ENCODE peak calls at places on chromosomes 6 and 20, in five cellular contexts. G is upper lobe of right lung, D is HL-60, O is Panc1, R is tibial artery. U is an unnamed sample.

GRCh38 chr6:5014072-5014561 is 10.3 kb upstream of the RPP40 start:
- DNase-seq in O (no peak), R (no peak), G (no peak), D (no peak), U (no peak)

GRCh38 chr20:35883778-35884540 is 70.3 kb downstream of the SCAND1 start:
- DNase-seq in R (peak; percentile 82), G (peak; percentile 70), O (peak; percentile 95), D (no peak), U (peak; percentile 98)

GRCh38 chr6:37516076-37516919 is 16.6 kb upstream of the CCDC167 start:
- DNase-seq in O (no peak), D (no peak), R (no peak), G (peak; percentile 80), U (no peak)

GRCh38 chr6:31702421-31702818 is 704 bp downstream of the ABHD16A start:
- DNase-seq in R (no peak), D (no peak), G (no peak), O (no peak), U (no peak)

GRCh38 chr6:30688569-30688968 is 2.1 kb upstream of the PPP1R18 start:
- DNase-seq in D (no peak), R (no peak), G (no peak), O (no peak), U (no peak)

GRCh38 chr6:42702200-42702599 is 20.2 kb downstream of the PRPH2 start:
- DNase-seq in O (no peak), D (no peak), G (no peak), R (no peak), U (peak; percentile 56)

GRCh38 chr20:3846740-3847418 is at the start of gene MAVS:
- DNase-seq in R (peak; percentile 86), O (no peak), D (peak; percentile 86), G (peak; percentile 96), U (no peak)

GRCh38 chr20:18750735-18751134 is 62.8 kb upstream of the SCP2D1 start:
- DNase-seq in G (no peak), R (no peak), D (no peak), O (no peak), U (no peak)

GRCh38 chr6:13398421-13398994 is 70.2 kb upstream of the TBC1D7 start:
- DNase-seq in G (no peak), O (no peak), R (no peak), D (no peak), U (no peak)
- TF ChIP-seq CTCF in G (no peak), O (no peak), R (no peak), D (no peak), U (no peak)

GRCh38 chr6:15247214-15247749 is 1.4 kb downstream of the JARID2 start:
- DNase-seq in R (no peak), G (no peak), O (no peak), D (no peak), U (no peak)

GRCh38 chr6:15249371-15250019 is 3.6 kb downstream of the JARID2 start:
- DNase-seq in R (no peak), D (no peak), O (no peak), G (no peak), U (no peak)

GRCh38 chr6:15248451-15249370 is 2.8 kb downstream of the JARID2 start:
- DNase-seq in O (peak; percentile 33), D (peak; percentile 91), R (peak; percentile 93), G (peak; percentile 96), U (peak; percentile 53)

GRCh38 chr6:15246217-15247211 is 645 bp downstream of the JARID2 start:
- DNase-seq in R (no peak), G (peak; percentile 16), D (no peak), O (no peak), U (no peak)

DNA sequence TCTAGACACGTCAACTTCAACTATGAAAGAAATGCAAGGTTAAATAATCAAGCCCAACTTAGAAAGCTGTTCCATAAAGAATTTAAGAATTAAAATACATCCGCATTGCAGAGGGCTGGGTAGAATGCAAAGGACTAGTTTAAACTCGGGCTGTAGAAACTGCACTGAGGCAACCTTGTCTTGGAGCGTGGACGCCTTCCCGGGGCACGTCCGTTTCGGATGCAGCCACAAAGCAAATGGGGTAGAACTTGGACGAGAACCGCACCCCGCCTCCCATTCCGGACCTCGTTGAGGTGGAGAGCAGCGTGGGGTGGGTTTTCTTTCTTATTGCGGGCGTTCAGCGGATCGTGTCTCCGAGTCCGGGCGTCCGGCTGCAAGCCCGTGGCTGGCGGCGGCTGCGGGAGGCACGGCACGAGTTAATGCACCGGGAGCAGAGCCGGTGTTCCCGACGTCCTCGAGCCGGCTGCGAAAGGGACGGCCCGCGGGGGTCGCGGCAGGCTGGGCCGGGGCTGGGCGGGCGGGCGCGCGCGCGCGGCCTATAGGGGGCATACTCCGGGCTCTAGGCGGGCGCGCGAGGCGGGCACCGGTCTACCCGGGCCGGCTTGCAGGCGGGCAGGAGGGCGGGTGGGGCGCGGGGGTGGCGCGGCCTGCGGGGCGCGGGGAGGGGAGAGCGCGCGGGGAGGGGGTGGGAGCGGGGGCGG is 2.0 kb downstream of the JARID2 start:
- DNase-seq in G (peak; percentile 86), O (no peak), D (no peak), R (peak; percentile 29), U (no peak)
- H3K4me3 ChIP-seq in G (peak overlapping the region; percentile 91), O (peak overlapping the region; percentile 81), D (peak overlapping the region; percentile 75), R (peak overlapping the region; percentile 60), U (peak overlapping the region; percentile 93)

DNA sequence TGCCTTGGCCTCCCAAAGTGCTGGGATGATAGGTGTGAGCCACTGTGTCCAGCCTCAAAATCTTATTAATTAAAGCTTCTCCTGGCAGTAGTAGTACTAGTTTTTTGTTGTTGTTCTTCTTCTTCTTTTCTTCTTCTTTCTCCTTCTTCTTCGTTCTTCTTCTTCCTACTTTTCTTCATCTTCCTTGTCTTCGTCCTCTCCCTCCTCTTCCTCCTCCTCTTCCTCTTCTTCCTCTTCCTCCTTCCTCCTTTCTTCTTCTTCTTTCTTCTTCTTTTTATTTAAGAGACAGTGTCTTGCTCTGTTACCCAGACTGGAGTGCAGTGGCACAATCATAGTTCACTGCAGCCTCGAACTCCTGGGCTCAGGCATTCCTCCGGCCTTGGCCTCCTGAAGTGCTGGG is 17.2 kb upstream of the DEK start:
- DNase-seq in O (no peak), R (no peak), D (no peak), G (no peak), U (no peak)
- H3K27me3 ChIP-seq in O (peaks cover 10% of the 10 kb centered on the region), R (peaks cover 36% of the 10 kb centered on the region), D (peaks cover 19% of the 10 kb centered on the region), G (peaks cover 20% of the 10 kb centered on the region), U (peaks cover 10% of the 10 kb centered on the region)

GRCh38 chr6:77650098-77650663 is 2.7 kb upstream of the MEI4 start:
- DNase-seq in R (no peak), G (peak; percentile 67), O (peak; percentile 4), D (no peak), U (no peak)
- TF ChIP-seq CTCF in R (no peak), G (no peak), O (peak; percentile 87), D (no peak), U (peak; percentile 49)

DNA sequence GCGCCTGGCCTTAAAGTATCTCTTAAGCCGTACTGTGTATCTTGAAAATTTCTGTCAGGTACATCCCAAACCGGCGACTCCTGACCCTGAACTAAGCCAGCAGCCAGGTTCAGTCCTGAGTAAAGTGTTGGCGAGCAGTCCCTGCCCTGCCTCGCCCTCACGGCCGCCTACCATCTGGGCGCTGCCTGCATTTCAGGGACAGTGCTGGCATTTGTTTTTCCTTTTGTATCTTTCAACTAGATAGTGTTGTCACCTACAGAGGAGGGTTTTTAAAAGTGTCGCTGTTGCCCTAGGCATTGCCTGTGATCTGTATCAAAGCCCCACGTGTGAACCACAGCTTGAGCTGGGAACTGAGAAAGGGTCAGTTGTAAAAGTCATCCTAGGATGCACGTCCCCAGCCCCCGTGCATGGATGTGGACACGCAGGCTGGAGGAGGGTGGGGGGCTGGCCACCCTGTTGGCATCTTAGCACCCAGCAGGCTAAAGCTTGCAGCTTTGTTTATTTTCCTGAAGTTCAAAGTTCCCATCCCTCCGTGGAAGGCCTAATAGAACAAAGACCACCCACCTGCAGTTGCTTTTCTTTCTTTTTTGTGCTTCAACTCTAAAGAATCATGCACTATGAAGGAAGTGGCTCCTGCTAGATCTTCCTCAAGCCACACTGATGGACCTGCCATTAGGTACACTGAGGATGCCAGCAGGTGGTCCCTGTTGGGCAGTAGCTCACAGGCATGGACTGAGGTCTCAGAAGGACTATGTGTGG is 136.8 kb downstream of the ZDHHC14 start:
- DNase-seq in G (no peak), O (no peak), R (no peak), D (no peak), U (no peak)
- H3K4me3 ChIP-seq in G (no peak overlapping the region), O (no peak overlapping the region), R (no peak overlapping the region), D (no peak overlapping the region), U (no peak overlapping the region)

DNA sequence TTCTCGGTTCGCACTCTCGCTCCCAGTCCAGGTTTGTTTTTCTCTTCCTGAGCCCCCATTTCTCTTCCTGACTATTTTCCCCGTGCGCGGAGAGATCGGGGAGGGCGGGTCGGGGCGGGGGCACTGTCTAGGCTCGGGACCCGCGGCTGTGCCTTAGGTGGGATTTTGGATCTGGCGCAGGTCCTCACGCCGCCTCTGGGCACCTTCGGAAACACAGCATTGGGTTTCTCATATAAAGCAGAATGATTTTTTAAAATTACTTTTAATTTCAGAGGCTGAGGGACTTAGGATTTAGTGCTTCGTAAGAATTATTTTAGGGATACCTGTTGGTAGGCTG is 324 bp downstream of the STX11 start:
- DNase-seq in R (no peak), G (peak; percentile 77), O (no peak), D (no peak), U (no peak)
- H3K27me3 ChIP-seq in R (no peaks in the 10 kb centered on the region), G (no peaks in the 10 kb centered on the region), O (no peaks in the 10 kb centered on the region), D (no peaks in the 10 kb centered on the region), U (peaks cover 7% of the 10 kb centered on the region)